ENCODE peak calls at places on chromosomes 5 and 9, in six cellular contexts. I is heart right ventricle; O is tibial artery; H is pancreas; V is stomach; E is CD4-positive, alpha-beta memory T cell. L is an unnamed sample.
A peak's percentile ranks its signal among the peaks of the same experiment; 100 is the strongest.

GRCh38 chr5:162496080-162496808 is 428.7 kb downstream of the GABRG2 start:
- DNase-seq in I (no peak), E (no peak), O (no peak), V (no peak), H (no peak), L (no peak)

GRCh38 chr9:137986268-137987099 is 108.9 kb downstream of the CACNA1B start:
- DNase-seq in H (no peak), V (no peak), O (no peak), E (no peak), I (no peak), L (no peak)

GRCh38 chr9:128406848-128407391 is 13.7 kb upstream of the CERCAM start:
- DNase-seq in H (no peak), V (no peak), I (no peak), E (no peak), O (no peak), L (no peak)

GRCh38 chr5:94700592-94700991 is 82.1 kb downstream of the SLF1 start:
- DNase-seq in I (no peak), E (no peak), O (no peak), V (no peak), H (no peak), L (no peak)

GRCh38 chr5:41334758-41335157 is 121.4 kb upstream of the C6 start:
- DNase-seq in I (no peak), O (no peak), E (no peak), H (no peak), V (no peak), L (peak; percentile 1)

GRCh38 chr5:38783011-38783551 is 62.7 kb upstream of the OSMR start:
- DNase-seq in H (no peak), V (no peak), E (no peak), O (peak; percentile 49), I (peak; percentile 38), L (no peak)

GRCh38 chr9:75183293-75183692 is 95.0 kb downstream of the OSTF1 start:
- DNase-seq in O (no peak), E (no peak), I (no peak), H (no peak), V (no peak), L (no peak)

GRCh38 chr5:154058055-154059038 is 19.6 kb downstream of the MFAP3 start:
- DNase-seq in E (no peak), H (no peak), V (peak; percentile 75), O (no peak), I (no peak), L (no peak)

GRCh38 chr5:35159370-35159742 is 70.9 kb downstream of the PRLR start:
- DNase-seq in V (peak; percentile 27), O (peak; percentile 41), I (no peak), E (no peak), H (no peak), L (no peak)

GRCh38 chr9:136651859-136652258 is 10.9 kb upstream of the EGFL7 start:
- DNase-seq in I (no peak), E (no peak), O (no peak), H (no peak), V (no peak), L (no peak)

GRCh38 chr5:100693481-100693880 is 158.3 kb downstream of the FAM174A start:
- DNase-seq in E (no peak), V (no peak), O (no peak), H (no peak), I (no peak), L (no peak)

GRCh38 chr9:698276-698675 is 143.2 kb upstream of the DMRT1 start:
- DNase-seq in H (no peak), O (no peak), E (no peak), I (no peak), V (no peak), L (no peak)

GRCh38 chr9:19420877-19421276 is 12.1 kb downstream of the ACER2 start:
- DNase-seq in O (no peak), V (no peak), I (no peak), E (no peak), H (no peak), L (no peak)

GRCh38 chr9:36974731-36975130 is 59.3 kb downstream of the PAX5 start:
- DNase-seq in V (peak; percentile 24), I (no peak), E (no peak), O (no peak), H (no peak), L (no peak)

GRCh38 chr9:126583134-126583760 is 30.5 kb upstream of the LMX1B start:
- DNase-seq in H (no peak), E (no peak), O (no peak), V (no peak), I (no peak), L (no peak)

GRCh38 chr9:21684831-21685362 is 117.5 kb upstream of the MTAP start:
- DNase-seq in E (no peak), I (no peak), V (peak; percentile 70), O (no peak), H (no peak), L (no peak)

GRCh38 chr5:101045689-101046088 is 142.6 kb upstream of the ST8SIA4 start:
- DNase-seq in E (peak; percentile 15), I (no peak), O (no peak), V (no peak), H (no peak), L (no peak)

GRCh38 chr9:6712041-6712440 is 45.7 kb upstream of the KDM4C start:
- DNase-seq in V (no peak), E (no peak), O (no peak), I (no peak), H (no peak), L (no peak)

GRCh38 chr9:6711403-6711802 is 46.4 kb upstream of the KDM4C start:
- DNase-seq in H (no peak), V (no peak), E (no peak), I (no peak), O (no peak), L (no peak)

GRCh38 chr9:6714176-6714575 is 43.6 kb upstream of the KDM4C start:
- DNase-seq in H (no peak), O (no peak), V (no peak), E (no peak), I (no peak), L (no peak)

GRCh38 chr9:6716766-6717165 is 41.0 kb upstream of the KDM4C start:
- DNase-seq in V (no peak), E (no peak), O (no peak), I (no peak), H (no peak), L (no peak)

DNA sequence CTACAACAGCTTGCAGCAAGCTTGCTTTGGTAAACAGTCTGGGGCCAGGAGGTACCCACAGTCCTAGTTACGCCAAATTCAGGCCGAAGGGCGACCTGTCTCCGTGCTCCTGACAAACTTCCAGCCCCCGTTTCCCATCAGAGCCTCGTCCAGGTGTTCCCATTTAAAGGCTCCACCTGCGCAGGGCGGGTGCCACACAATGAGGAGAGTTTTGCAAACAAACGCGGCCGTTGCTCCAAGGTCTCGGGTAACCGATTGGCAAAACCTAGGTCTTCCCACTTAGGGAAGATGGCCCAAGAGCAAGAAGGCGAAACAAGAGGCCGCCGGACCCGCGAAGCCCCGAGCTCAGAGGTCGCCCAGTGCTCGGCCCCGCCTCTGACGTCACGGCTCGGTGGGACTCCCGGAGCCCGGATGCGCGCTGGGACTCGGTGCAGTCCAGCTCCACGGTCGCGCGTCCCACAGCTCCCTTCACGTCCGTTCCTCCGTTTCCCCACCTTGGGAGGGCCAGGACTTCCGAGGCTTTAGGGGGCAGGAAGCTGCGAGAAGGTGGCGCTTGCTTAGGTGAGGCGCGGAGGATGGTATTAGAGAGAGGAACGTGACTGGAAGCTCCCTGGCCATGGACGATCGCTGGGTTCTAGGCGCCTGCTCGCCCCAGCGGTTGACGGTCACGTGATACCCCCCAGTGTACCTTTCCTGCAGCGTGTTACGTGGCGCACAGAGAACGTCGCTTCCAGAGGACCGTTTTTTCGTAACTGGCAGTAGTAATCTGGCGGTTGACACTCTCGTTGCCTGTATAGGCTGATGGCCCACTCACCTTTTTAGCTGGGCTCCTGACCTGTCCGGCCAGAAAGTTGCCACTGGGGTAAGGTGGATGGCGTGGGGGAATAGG is 41.8 kb upstream of the KDM4C start:
- DNase-seq in H (peak; percentile 87), V (peak; percentile 80), E (peak; percentile 58), O (peak; percentile 23), I (peak; percentile 25), L (no peak)
- H3K27ac ChIP-seq in H (peak overlapping the region; percentile 85), V (peak overlapping the region; percentile 86), E (peak overlapping the region; percentile 66), O (no peak overlapping the region), I (no peak overlapping the region), L (no peak overlapping the region)

DNA sequence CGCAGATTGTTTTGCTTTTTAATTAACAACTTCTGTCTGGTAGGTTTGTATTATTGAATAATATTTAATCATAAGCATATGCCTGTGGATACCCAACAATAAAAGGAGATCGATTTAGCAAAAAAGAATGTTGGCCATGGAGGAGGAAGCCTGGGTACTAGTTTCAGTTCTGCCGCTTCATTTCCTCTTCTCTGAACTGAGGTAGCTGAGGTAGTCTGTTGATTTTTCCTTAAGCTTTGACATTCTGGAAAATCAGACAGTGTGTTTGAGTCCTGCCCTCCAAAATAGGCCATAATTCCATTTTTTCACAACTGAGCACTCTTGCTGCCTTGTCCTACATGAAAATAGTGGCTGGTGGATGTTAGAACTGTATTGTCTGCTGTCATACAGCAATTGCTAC is 6.0 kb upstream of the GPR21 start:
- DNase-seq in I (no peak), O (no peak), V (no peak), H (no peak), E (no peak), L (no peak)
- H3K27ac ChIP-seq in I (no peak overlapping the region), O (no peak overlapping the region), V (no peak overlapping the region), H (no peak overlapping the region), E (no peak overlapping the region), L (no peak overlapping the region)

DNA sequence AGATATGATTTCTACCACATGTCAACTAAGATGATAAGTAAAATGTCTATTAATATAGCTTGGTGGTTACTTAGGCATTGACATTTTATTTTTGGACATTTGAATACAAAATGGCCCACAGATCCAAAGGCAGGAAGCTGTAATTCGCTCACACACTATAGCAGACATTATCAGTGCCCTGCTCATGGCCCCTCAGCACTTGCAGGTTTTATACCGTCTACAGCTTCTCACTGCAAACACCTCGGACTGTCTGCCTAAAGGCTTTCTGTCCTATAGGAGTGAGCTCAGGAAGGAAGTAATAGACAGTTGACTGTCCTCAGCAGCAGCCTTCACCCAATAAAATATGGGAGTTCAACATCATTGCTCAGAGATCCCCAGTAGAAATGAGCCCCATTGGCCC is 140.8 kb upstream of the RASA1 start:
- DNase-seq in H (no peak), E (no peak), O (no peak), I (no peak), V (no peak), L (no peak)
- H3K27ac ChIP-seq in H (no peak overlapping the region), E (no peak overlapping the region), O (no peak overlapping the region), I (no peak overlapping the region), V (no peak overlapping the region), L (no peak overlapping the region)

DNA sequence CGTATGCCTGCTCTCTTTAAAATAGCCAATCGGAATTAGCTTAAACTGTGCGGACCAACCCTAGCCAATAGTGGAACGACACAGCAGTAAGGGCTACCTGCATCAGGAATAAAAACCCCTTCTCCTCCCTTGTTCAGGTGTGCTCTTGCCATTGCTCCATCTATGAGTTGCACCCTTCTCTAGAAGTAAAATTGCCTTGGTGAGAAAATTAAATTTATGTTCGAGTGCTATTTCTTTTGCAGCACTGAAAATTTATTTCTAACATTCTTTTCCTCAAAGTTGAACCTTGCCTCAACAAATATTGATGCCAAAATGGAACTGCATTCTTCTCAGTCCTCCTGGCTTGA is 102.5 kb upstream of the SHB start:
- DNase-seq in O (no peak), I (no peak), E (no peak), H (no peak), V (no peak), L (no peak)
- H3K27ac ChIP-seq in O (no peak overlapping the region), I (no peak overlapping the region), E (no peak overlapping the region), H (no peak overlapping the region), V (no peak overlapping the region), L (no peak overlapping the region)

L was measured in caudate nucleus.